ENCODE peak calls at places on chromosomes 13 and 19, in five cellular contexts. I is fibroblast of lung, D is right lobe of liver, L is IMR-90, M is cardiac fibroblast. K is an unnamed sample.

GRCh38 chr19:5369962-5370367 is 29.4 kb upstream of the PTPRS start:
- DNase-seq in M (peak; percentile 39), L (no peak), I (peak; percentile 12), D (peak; percentile 67), K (peak; percentile 28)

GRCh38 chr19:4233282-4233853 is 4.0 kb downstream of the EBI3 start:
- DNase-seq in L (peak; percentile 8), D (no peak), I (no peak), M (peak; percentile 41), K (peak; percentile 25)

GRCh38 chr13:99617474-99618255 is 116.4 kb downstream of the TM9SF2 start:
- DNase-seq in L (peak; percentile 38), I (peak; percentile 35), M (peak; percentile 66), D (peak; percentile 70), K (peak; percentile 66)

GRCh38 chr13:89199138-89199537 is 1528.0 kb downstream of the SLITRK5 start:
- DNase-seq in L (no peak), I (peak; percentile 60), M (no peak), D (no peak), K (no peak)

GRCh38 chr13:33380487-33381079 is 95.0 kb upstream of the STARD13 start:
- DNase-seq in M (no peak), L (no peak), I (no peak), D (no peak), K (no peak)

GRCh38 chr19:47414469-47414868 is 4.9 kb downstream of the MEIS3 start:
- DNase-seq in L (no peak), M (no peak), D (no peak), I (no peak), K (no peak)

GRCh38 chr13:94716016-94716415 is 3.7 kb upstream of the SOX21 start:
- DNase-seq in L (no peak), D (no peak), I (no peak), M (no peak), K (no peak)

GRCh38 chr13:72536668-72537399 is 190.6 kb downstream of the MZT1 start:
- DNase-seq in M (no peak), I (peak; percentile 36), L (no peak), D (peak; percentile 54), K (no peak)

GRCh38 chr19:9903341-9903740 is 33.0 kb downstream of the OLFM2 start:
- DNase-seq in D (no peak), I (no peak), L (no peak), M (no peak), K (no peak)

GRCh38 chr19:17001603-17002183 is 24.9 kb downstream of the CPAMD8 start:
- DNase-seq in L (no peak), D (no peak), I (no peak), M (no peak), K (no peak)

GRCh38 chr19:5877427-5877826 is 7.1 kb upstream of the FUT5 start:
- DNase-seq in M (no peak), L (no peak), I (no peak), D (no peak), K (no peak)

GRCh38 chr19:13096968-13097330 is 5.7 kb downstream of the LYL1 start:
- DNase-seq in L (no peak), D (no peak), I (no peak), M (no peak), K (no peak)

GRCh38 chr19:13097331-13098258 is 5.1 kb downstream of the LYL1 start:
- DNase-seq in I (no peak), L (no peak), M (no peak), D (peak; percentile 73), K (no peak)

GRCh38 chr19:13100031-13100588 is 2.5 kb downstream of the LYL1 start:
- DNase-seq in D (no peak), L (no peak), I (peak; percentile 32), M (peak; percentile 22), K (peak; percentile 30)

GRCh38 chr19:13099073-13099999 is 3.3 kb downstream of the LYL1 start:
- DNase-seq in I (no peak), L (no peak), D (peak; percentile 84), M (peak; percentile 64), K (peak; percentile 38)

GRCh38 chr19:13098291-13099072 is 4.2 kb downstream of the LYL1 start:
- DNase-seq in D (no peak), I (peak; percentile 49), L (no peak), M (peak; percentile 65), K (peak; percentile 62)
- H3K4me3 ChIP-seq in D (peak overlapping the region; percentile 2), I (no peak overlapping the region), L (no peak overlapping the region), M (no peak overlapping the region), K (peak overlapping the region; percentile 10)

DNA sequence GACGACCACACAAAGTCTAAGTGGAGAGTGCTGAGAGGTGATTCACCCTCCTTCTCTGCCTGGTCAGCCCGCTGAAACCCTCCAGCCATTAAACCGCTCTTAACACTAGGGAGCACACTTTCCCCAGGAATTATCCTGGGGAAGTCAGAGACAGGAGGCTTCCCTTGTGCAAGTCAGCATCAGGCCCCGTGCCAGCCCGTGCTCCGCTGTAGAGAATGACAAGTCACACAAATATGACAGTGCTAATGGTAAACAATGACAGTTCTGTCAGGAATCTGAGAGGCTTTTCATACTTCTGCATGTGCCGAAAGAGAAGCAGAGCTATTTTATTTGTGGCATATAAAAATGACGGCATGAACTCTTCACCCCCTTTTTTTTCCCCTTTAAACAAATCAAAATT is 816.9 kb upstream of the SLC10A2 start:
- DNase-seq in D (peak; percentile 81), I (peak; percentile 96), L (peak; percentile 95), M (peak; percentile 97), K (peak; percentile 87)
- TF ChIP-seq CTCF in D (peak; percentile 52), I (peak; percentile 46), L (peak; percentile 81), M (peak; percentile 68), K (peak; percentile 53)

GRCh38 chr19:55657004-55657747 is 2.3 kb downstream of the U2AF2 start:
- DNase-seq in M (no peak), D (no peak), L (no peak), I (no peak), K (peak; percentile 39)
- H3K4me3 ChIP-seq in M (peak overlapping the region; percentile 95), D (peak overlapping the region; percentile 99), L (peak overlapping the region; percentile 79), I (peak overlapping the region; percentile 84), K (peak overlapping the region; percentile 93)

GRCh38 chr19:43526884-43527859 is at the start of gene ETHE1:
- DNase-seq in D (peak; percentile 92), I (peak; percentile 51), M (peak; percentile 65), L (peak; percentile 31), K (peak; percentile 31)
- TF ChIP-seq CTCF in D (no peak), I (no peak), M (no peak), L (no peak), K (no peak)

GRCh38 chr19:48634036-48634342 is 3.2 kb downstream of the DBP start:
- DNase-seq in D (no peak), L (no peak), I (no peak), M (no peak), K (no peak)
- H3K4me3 ChIP-seq in D (no peak overlapping the region), L (peak overlapping the region; percentile 14), I (peak overlapping the region; percentile 37), M (no peak overlapping the region), K (peak overlapping the region; percentile 33)

GRCh38 chr19:49165865-49166301 is 8.3 kb downstream of the TRPM4 start:
- DNase-seq in L (no peak), D (no peak), M (no peak), I (no peak), K (no peak)
- TF ChIP-seq CTCF in L (no peak), D (no peak), M (no peak), I (no peak), K (no peak)

GRCh38 chr13:20156711-20157110 is 4.1 kb downstream of the GJA3 start:
- DNase-seq in M (no peak), L (no peak), D (no peak), I (no peak), K (no peak)

GRCh38 chr13:20161275-20161950 is 561 bp upstream of the GJA3 start:
- DNase-seq in L (no peak), D (no peak), I (no peak), M (no peak), K (no peak)

GRCh38 chr13:20160346-20161274 is at the start of gene GJA3:
- DNase-seq in M (peak; percentile 34), L (peak; percentile 39), D (no peak), I (peak; percentile 44), K (peak; percentile 23)

GRCh38 chr13:20159646-20160345 is 1.1 kb downstream of the GJA3 start:
- DNase-seq in M (peak; percentile 23), L (peak; percentile 64), D (no peak), I (peak; percentile 53), K (peak; percentile 22)

GRCh38 chr13:20157387-20157786 is 3.5 kb downstream of the GJA3 start:
- DNase-seq in D (no peak), L (no peak), M (no peak), I (no peak), K (no peak)
- H3K4me3 ChIP-seq in D (no peak overlapping the region), L (no peak overlapping the region), M (no peak overlapping the region), I (no peak overlapping the region), K (no peak overlapping the region)

K was measured in fibroblast of mammary gland.